ENCODE peak calls at places on chromosomes 4 and X, in six cellular contexts. X, R, Z, L, M and I are unnamed samples.
A peak's percentile ranks its signal among the peaks of the same experiment; 100 is the strongest.

GRCh38 chr4:62670509-62670908 is 1470.4 kb downstream of the ADGRL3 start:
- DNase-seq in X (no peak), M (no peak), L (no peak), Z (no peak), R (peak; percentile 18), I (no peak)

GRCh38 chr4:76485450-76485849 is 50.4 kb downstream of the SHROOM3 start:
- DNase-seq in Z (peak; percentile 45), L (peak; percentile 63), M (no peak), X (peak; percentile 13), R (peak; percentile 5), I (no peak)

GRCh38 chr4:184328022-184328736 is 110.5 kb upstream of the ENPP6 start:
- DNase-seq in M (no peak), Z (no peak), L (no peak), R (no peak), X (no peak), I (no peak)

GRCh38 chr4:107444-108429 is 16.6 kb upstream of the ZNF718 start:
- DNase-seq in Z (no peak), L (peak; percentile 25), M (no peak), X (no peak), R (no peak), I (no peak)

GRCh38 chr4:17018013-17018412 is 119.6 kb upstream of the LDB2 start:
- DNase-seq in Z (no peak), L (peak; percentile 63), M (no peak), X (no peak), R (no peak), I (no peak)

GRCh38 chr4:8387615-8388266 is 52.8 kb downstream of the ACOX3 start:
- DNase-seq in Z (no peak), X (no peak), M (no peak), L (no peak), R (no peak), I (no peak)

GRCh38 chrX:129077384-129077783 is 445.9 kb downstream of the SMARCA1 start:
- DNase-seq in L (no peak), Z (no peak), M (no peak), X (no peak), R (no peak), I (no peak)

GRCh38 chr4:105807496-105807895 is 87.8 kb upstream of the NPNT start:
- DNase-seq in L (peak; percentile 57), M (no peak), Z (no peak), X (no peak), R (no peak), I (peak; percentile 50)

GRCh38 chrX:7055386-7056137 is 92.0 kb upstream of the STS start:
- DNase-seq in Z (no peak), R (no peak), L (no peak), M (no peak), X (no peak), I (no peak)

GRCh38 chr4:98643760-98644159 is 14.7 kb downstream of the TSPAN5 start:
- DNase-seq in X (no peak), Z (no peak), M (no peak), L (no peak), R (no peak), I (no peak)

GRCh38 chr4:47839259-47839658 is 1.4 kb upstream of the CORIN start:
- DNase-seq in Z (no peak), R (peak; percentile 49), X (no peak), M (no peak), L (peak; percentile 45), I (peak; percentile 62)

GRCh38 chrX:30301977-30302376 is 7.2 kb downstream of the NR0B1 start:
- DNase-seq in M (peak; percentile 18), R (no peak), Z (no peak), L (peak; percentile 3), X (no peak), I (peak; percentile 43)

GRCh38 chrX:8815460-8816065 is 14.4 kb upstream of the FAM9A start:
- DNase-seq in L (peak; percentile 74), M (peak; percentile 53), X (no peak), R (peak; percentile 50), Z (no peak), I (peak; percentile 40)

GRCh38 chr4:25098964-25099843 is 61.0 kb downstream of the SEPSECS start:
- DNase-seq in X (no peak), Z (no peak), M (no peak), R (no peak), L (peak; percentile 26), I (peak; percentile 63)

GRCh38 chr4:142202404-142203332 is 566.3 kb downstream of the IL15 start:
- DNase-seq in Z (peak; percentile 32), M (no peak), X (no peak), R (no peak), L (no peak), I (no peak)

GRCh38 chrX:138858438-138858837 is 146.9 kb upstream of the FGF13 start:
- DNase-seq in M (no peak), X (no peak), Z (no peak), R (peak; percentile 67), L (peak; percentile 73), I (peak; percentile 1)

GRCh38 chr4:156298230-156298629 is 344.6 kb upstream of the CTSO start:
- DNase-seq in L (peak; percentile 64), X (no peak), M (peak; percentile 41), Z (no peak), R (peak; percentile 81), I (peak; percentile 97)

GRCh38 chr4:140326395-140326993 is 47.0 kb upstream of the SCOC start:
- DNase-seq in M (no peak), L (peak; percentile 60), Z (no peak), R (peak; percentile 63), X (no peak), I (peak; percentile 65)

GRCh38 chr4:76435689-76436176 is 704 bp downstream of the SHROOM3 start:
- DNase-seq in X (no peak), Z (no peak), R (no peak), L (peak; percentile 59), M (peak; percentile 21), I (no peak)

GRCh38 chr4:81215219-81215892 is at the start of gene PRKG2:
- DNase-seq in Z (peak; percentile 61), M (peak; percentile 15), L (peak; percentile 42), R (no peak), X (no peak), I (no peak)

GRCh38 chr4:54233697-54234496 is 4.8 kb downstream of the PDGFRA start:
- DNase-seq in Z (peak; percentile 73), X (no peak), L (peak; percentile 85), M (peak; percentile 79), R (peak; percentile 85), I (peak; percentile 82)

GRCh38 chrX:11789809-11790208 is 31.8 kb downstream of the MSL3 start:
- DNase-seq in R (no peak), Z (no peak), X (no peak), L (no peak), M (no peak), I (no peak)

GRCh38 chr4:74407891-74408290 is 37.0 kb upstream of the AREG start:
- DNase-seq in L (no peak), R (no peak), M (no peak), X (no peak), Z (no peak), I (no peak)

GRCh38 chr4:30294295-30294694 is 425.9 kb upstream of the PCDH7 start:
- DNase-seq in R (no peak), X (no peak), Z (no peak), L (no peak), M (no peak), I (no peak)
- H3K23ac ChIP-seq in R (no peak overlapping the region), X (no peak overlapping the region), Z (no peak overlapping the region), L (no peak overlapping the region), M (no peak overlapping the region), I (no peak overlapping the region)

DNA sequence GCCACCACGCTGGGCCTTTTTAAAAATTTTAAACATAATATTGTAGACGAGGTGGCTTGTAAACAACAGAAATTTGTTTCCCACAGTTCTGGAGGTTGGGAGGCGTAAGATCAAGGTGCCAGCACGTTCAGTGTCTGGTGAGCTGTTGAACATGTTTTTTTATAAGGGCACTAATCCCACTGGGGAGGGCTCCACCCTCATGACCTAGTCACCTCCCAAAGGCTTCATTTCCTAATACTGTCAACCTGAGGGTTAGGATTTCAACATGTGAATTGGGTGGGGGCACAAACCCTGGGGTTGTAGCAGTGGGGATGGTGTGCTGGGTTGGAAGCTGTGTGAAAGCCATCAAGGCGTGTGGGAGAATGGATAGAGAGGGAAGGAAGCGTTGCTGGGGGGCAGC is 27.6 kb downstream of the TBC1D14 start:
- DNase-seq in R (no peak), M (no peak), Z (no peak), X (no peak), L (no peak), I (no peak)
- H3K23ac ChIP-seq in R (no peak overlapping the region), M (peak overlapping the region; percentile 28), Z (no peak overlapping the region), X (no peak overlapping the region), L (no peak overlapping the region), I (no peak overlapping the region)

GRCh38 chr4:181702864-181703263 is 540.3 kb upstream of the TENM3 start:
- DNase-seq in L (no peak), M (no peak), X (no peak), R (no peak), Z (no peak), I (no peak)
- H3K23ac ChIP-seq in L (no peak overlapping the region), M (no peak overlapping the region), X (no peak overlapping the region), R (no peak overlapping the region), Z (no peak overlapping the region), I (no peak overlapping the region)

GRCh38 chr4:2068566-2068965 is 9.4 kb downstream of the NAT8L start:
- DNase-seq in R (no peak), Z (no peak), X (no peak), L (no peak), M (no peak), I (no peak)

GRCh38 chr4:2067446-2068197 is 8.5 kb downstream of the NAT8L start:
- DNase-seq in R (no peak), L (no peak), X (no peak), M (no peak), Z (no peak), I (no peak)

GRCh38 chr4:2069161-2069971 is 10.2 kb downstream of the NAT8L start:
- DNase-seq in M (no peak), R (no peak), L (no peak), Z (no peak), X (no peak), I (no peak)

GRCh38 chr4:2066571-2067445 is 7.7 kb downstream of the NAT8L start:
- DNase-seq in Z (no peak), R (no peak), L (no peak), X (no peak), M (no peak), I (no peak)

GRCh38 chr4:2068198-2068470 is 9.0 kb downstream of the NAT8L start:
- DNase-seq in Z (no peak), L (no peak), X (no peak), R (no peak), M (no peak), I (no peak)
- H3K23ac ChIP-seq in Z (no peak overlapping the region), L (no peak overlapping the region), X (no peak overlapping the region), R (no peak overlapping the region), M (no peak overlapping the region), I (no peak overlapping the region)

DNA sequence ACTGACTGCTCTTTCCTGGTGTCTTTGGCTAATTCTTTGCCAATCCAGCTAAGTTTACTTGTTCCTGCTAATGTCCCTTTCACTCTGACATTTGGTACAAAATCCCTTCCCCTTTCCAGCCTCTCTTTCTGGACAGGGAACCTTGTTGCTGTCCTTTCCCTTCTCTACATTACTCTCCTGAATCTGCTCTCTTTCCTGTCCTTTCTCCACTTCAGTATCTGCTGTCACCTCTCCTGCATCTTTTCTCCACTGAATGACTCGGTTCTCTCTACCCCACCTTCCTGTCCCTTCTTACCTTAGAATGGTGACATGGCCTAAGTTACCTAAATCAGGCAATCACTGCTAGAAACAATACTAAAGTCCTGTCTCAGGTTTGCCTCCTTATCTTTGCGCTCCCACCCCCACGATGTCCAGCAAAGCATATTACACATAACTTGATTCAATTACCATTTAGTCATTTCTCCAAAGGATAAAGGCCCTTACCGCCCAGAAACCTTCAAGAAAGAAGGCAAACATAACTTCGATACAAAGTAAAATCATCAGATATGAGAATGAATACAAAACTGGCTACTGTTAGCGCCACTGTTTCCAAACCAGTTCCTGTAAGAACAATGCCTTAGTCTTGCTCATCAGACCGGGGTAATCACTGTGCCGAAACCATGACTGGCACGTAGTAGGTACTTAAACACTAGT is 887 bp downstream of the BOD1L1 start:
- DNase-seq in L (no peak), R (peak; percentile 16), Z (no peak), M (no peak), X (no peak), I (no peak)
- H3K23ac ChIP-seq in L (no peak overlapping the region), R (peak overlapping the region; percentile 42), Z (no peak overlapping the region), M (no peak overlapping the region), X (no peak overlapping the region), I (peak overlapping the region; percentile 37)